ENCODE peak calls at places on chromosomes 6 and 20, in four cellular contexts. K is lung, V is HAP-1, P is small intestine. O is an unnamed sample. For H3K27me3 and H3K36me3, the result is how much of the 10 kb centered on the place peaks cover.

GRCh38 chr6:159075506-159076100 is 30.8 kb upstream of the TAGAP start:
- DNase-seq in K (no peak), P (no peak), V (no peak), O (no peak)

GRCh38 chr20:32456869-32457421 is 98.8 kb downstream of the ASXL1 start:
- DNase-seq in V (no peak), K (no peak), P (no peak), O (peak)

GRCh38 chr20:50575869-50576720 is 65.9 kb downstream of the PTPN1 start:
- DNase-seq in V (peak), K (peak), P (peak), O (peak)

GRCh38 chr20:51768759-51769517 is 748 bp upstream of the ATP9A start:
- DNase-seq in P (no peak), K (no peak), V (no peak), O (peak)

GRCh38 chr6:32764050-32764449 is 718 bp upstream of the HLA-DQB2 start:
- DNase-seq in V (no peak), K (no peak), P (no peak), O (no peak)

GRCh38 chr20:4871486-4871885 is 129.8 kb downstream of the SLC23A2 start:
- DNase-seq in P (peak), K (no peak), V (no peak), O (no peak)

GRCh38 chr20:35718972-35719635 is 19.9 kb downstream of the ROMO1 start:
- DNase-seq in K (no peak), V (no peak), P (no peak), O (no peak)

GRCh38 chr6:53894086-53894485 is 99.3 kb downstream of the LRRC1 start:
- DNase-seq in P (no peak), K (no peak), V (no peak), O (no peak)

GRCh38 chr20:17281478-17281877 is 54.6 kb downstream of the PCSK2 start:
- DNase-seq in K (peak), V (no peak), P (peak), O (peak)

GRCh38 chr6:74073896-74074295 is 377.9 kb downstream of the CD109 start:
- DNase-seq in K (no peak), V (no peak), P (no peak), O (no peak)

GRCh38 chr20:21796059-21796458 is 90.6 kb downstream of the PAX1 start:
- DNase-seq in V (no peak), P (peak), K (no peak), O (peak)

GRCh38 chr6:167663784-167664432 is 162.8 kb upstream of the AFDN start:
- DNase-seq in V (no peak), P (peak), K (no peak), O (no peak)

GRCh38 chr6:156777866-156778614 is 862 bp downstream of the ARID1B start:
- DNase-seq in K (peak), P (peak), V (peak), O (peak)

GRCh38 chr6:46867411-46867810 is 54.3 kb downstream of the ADGRF5 start:
- DNase-seq in P (no peak), K (no peak), V (no peak), O (no peak)

GRCh38 chr6:53357576-53358343 is 9.0 kb upstream of the ELOVL5 start:
- DNase-seq in P (no peak), K (no peak), V (no peak), O (no peak)

GRCh38 chr6:30816791-30817739 is 67.3 kb upstream of the DDR1 start:
- DNase-seq in P (no peak), V (no peak), K (no peak), O (no peak)

GRCh38 chr20:46307139-46307998 is 929 bp downstream of the CDH22 start:
- DNase-seq in V (peak), P (peak), K (peak), O (peak)

DNA sequence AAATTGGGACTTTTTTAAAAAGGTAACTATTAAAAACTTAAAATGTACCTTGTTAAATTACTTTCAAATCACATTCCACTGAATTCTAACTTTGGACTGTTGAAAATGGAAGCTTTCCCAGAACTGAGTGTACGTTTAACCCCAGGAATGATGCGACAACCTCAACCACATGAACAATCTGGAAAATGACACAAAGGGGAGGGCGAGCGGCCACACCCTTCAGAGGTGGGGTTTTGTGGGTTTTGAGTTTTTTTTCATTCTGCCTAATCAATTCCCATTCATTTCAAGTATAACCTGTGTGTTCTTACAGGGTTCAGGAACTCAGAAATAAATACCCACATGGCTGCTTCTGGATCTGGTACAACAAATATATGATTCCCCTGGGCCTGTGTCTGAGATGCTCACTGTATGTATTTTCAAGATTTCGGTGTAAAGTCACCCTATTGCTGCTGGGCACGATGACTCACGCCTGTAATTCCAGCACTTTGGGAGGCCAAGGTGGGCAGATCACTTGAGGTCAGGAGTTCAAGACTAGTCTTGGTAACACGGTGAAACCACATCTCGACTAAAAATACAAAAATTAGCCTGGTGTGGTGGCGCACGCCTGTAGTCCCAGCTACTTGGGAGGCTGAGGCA is 21.6 kb downstream of the CNKSR3 start:
- DNase-seq in K (no peak), V (no peak), P (no peak), O (no peak)
- H3K4me3 ChIP-seq in K (no peak), V (no peak), P (no peak), O (no peak)

DNA sequence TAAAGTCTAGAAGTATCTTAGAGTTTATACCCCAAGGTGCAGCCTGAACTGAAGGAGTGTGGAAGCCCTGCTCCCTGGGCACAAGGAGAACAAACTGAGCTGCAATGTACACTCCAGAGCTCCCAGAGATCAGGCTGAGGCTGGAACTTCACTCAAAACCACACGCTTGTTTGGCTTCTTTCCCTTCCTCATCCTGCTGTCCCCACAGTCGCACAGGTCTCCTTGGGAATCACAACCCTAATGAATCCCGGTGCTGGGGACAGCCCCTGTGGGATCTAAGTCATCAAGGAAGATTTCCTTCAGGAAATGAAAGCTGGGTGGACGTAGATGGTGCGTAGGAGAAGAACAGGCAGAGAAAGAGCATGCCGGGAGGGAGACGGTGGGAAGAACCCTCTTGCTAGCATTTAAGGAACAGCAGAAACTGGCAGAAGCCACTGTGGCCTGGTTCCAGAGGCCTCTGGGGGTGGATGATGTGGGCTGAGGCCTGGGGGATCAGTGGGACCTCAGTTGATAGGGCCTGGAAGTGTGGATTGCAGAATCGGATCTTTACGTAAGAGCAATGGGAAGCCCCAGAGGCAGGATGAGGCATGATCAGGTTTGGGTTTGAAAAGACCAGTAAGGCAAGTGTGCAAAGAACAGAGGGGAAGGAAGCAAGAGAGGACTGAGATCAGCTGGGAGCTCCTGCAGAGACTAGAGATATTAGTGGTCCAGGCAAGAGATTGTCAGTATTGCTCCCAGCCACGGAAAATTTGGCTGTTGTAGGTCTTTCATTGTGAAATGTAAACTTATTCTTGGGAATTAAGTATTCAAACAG is 21.4 kb downstream of the CYP24A1 start:
- DNase-seq in K (no peak), P (no peak), V (no peak), O (no peak)
- H3K27me3 ChIP-seq in K (under half), P (under half), V (under half), O (under half)

GRCh38 chr6:79622353-79622752 is 8.8 kb upstream of the SH3BGRL2 start:
- DNase-seq in P (peak), V (no peak), K (no peak), O (no peak)

GRCh38 chr6:79621579-79621978 is 9.6 kb upstream of the SH3BGRL2 start:
- DNase-seq in K (no peak), P (no peak), V (no peak), O (no peak)

GRCh38 chr6:79627422-79627821 is 3.7 kb upstream of the SH3BGRL2 start:
- DNase-seq in K (no peak), P (no peak), V (no peak), O (no peak)

GRCh38 chr6:79628466-79629288 is 2.5 kb upstream of the SH3BGRL2 start:
- DNase-seq in V (no peak), P (no peak), K (no peak), O (no peak)

GRCh38 chr6:79625746-79626145 is 5.4 kb upstream of the SH3BGRL2 start:
- DNase-seq in V (no peak), P (no peak), K (no peak), O (no peak)
- H3K36me3 ChIP-seq in V (under half), P (under half), K (under half), O (under half)

GRCh38 chr6:57421503-57421902 is 104.1 kb downstream of the PRIM2 start:
- DNase-seq in V (peak), K (no peak), P (no peak), O (no peak)
- H3K4me3 ChIP-seq in V (no peak), K (no peak), P (no peak), O (no peak)

GRCh38 chr20:56797023-56797422 is 167.9 kb downstream of the TFAP2C start:
- DNase-seq in V (no peak), P (no peak), K (no peak), O (no peak)
- H3K27me3 ChIP-seq in V (under half), P (under half), K (under half), O (under half)

GRCh38 chr6:34243131-34243771 is 5.6 kb downstream of the SMIM29 start:
- DNase-seq in K (no peak), P (no peak), V (no peak), O (peak)
- H3K36me3 ChIP-seq in K (under half), P (under half), V (half or more), O (half or more)

DNA sequence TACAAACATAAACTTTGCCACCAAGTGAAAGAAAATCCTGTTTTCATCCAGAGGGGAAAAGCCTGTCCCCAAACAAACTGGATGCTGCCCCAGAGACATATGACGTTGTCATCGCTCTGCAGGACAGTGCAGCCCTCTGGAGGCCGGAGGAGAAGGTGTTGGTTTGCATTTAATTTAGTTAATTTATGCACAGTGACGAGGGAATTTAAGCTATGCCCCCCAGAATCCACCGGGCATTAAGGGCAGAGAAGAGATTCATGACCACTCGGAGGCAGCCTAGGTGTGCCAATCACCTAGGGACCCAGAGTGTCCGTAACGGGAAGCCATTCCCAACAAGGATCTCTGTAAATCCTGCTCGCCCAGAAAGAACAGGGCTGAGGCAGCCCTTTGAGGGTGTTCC is 45.1 kb downstream of the NINL start:
- DNase-seq in K (no peak), V (no peak), P (peak), O (peak)
- H3K4me3 ChIP-seq in K (no peak), V (no peak), P (no peak), O (no peak)

GRCh38 chr6:166663568-166663967 is 36.5 kb upstream of the RPS6KA2 start:
- DNase-seq in V (no peak), P (no peak), K (no peak), O (no peak)
- H3K27me3 ChIP-seq in V (under half), P (under half), K (under half), O (under half)

DNA sequence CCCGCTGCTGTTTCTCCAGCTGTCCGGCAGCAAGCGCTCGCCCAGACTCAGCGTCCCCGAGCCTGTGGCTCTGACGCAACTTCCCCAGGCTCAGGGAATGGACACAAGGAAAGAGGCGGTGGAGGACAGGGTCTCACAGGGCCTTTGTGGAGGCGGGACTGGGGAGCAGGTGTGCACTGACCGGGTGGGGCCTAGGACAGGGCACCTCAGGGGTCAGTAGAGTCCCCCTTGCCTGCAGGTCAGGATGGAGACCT is 20.0 kb downstream of the LAMA5 start:
- DNase-seq in K (no peak), V (no peak), P (no peak), O (no peak)
- H3K36me3 ChIP-seq in K (under half), V (under half), P (under half), O (under half)

GRCh38 chr6:142907017-142907470 is 37.9 kb downstream of the HIVEP2 start:
- DNase-seq in V (no peak), K (no peak), P (no peak), O (no peak)
- H3K4me3 ChIP-seq in V (no peak), K (no peak), P (no peak), O (no peak)

O was measured in H7.